ENCODE peak calls at places on chromosomes 2 and 18, in five cellular contexts. One of them, this sample, is unnamed.

GRCh38 chr2:193907561-193907960 is 1712.8 kb upstream of the TMEFF2 start:
- DNase-seq in GM23338: no peak
- DNase-seq in K562: no peak
- DNase-seq in HepG2: no peak
- DNase-seq in GM12878: no peak
- DNase-seq in this sample: no peak

GRCh38 chr2:144521702-144522101 is 1.8 kb upstream of the ZEB2 start:
- DNase-seq in GM23338: no peak
- DNase-seq in HepG2: no peak
- DNase-seq in K562: no peak
- DNase-seq in GM12878: no peak
- DNase-seq in this sample: no peak

GRCh38 chr18:26930630-26931029 is 65.1 kb upstream of the AQP4 start:
- DNase-seq in HepG2: no peak
- DNase-seq in K562: no peak
- DNase-seq in GM23338: no peak
- DNase-seq in GM12878: no peak
- DNase-seq in this sample: no peak

GRCh38 chr2:238898534-238899281 is 50.8 kb downstream of the TWIST2 start:
- DNase-seq in GM12878: no peak
- DNase-seq in HepG2: no peak
- DNase-seq in GM23338: no peak
- DNase-seq in K562: no peak
- DNase-seq in this sample: no peak

GRCh38 chr2:171086352-171087290 is 74.1 kb downstream of the TLK1 start:
- DNase-seq in HepG2: peak
- DNase-seq in GM23338: peak
- DNase-seq in GM12878: peak
- DNase-seq in K562: peak
- DNase-seq in this sample: peak

GRCh38 chr2:105824446-105824845 is 79.7 kb downstream of the NCK2 start:
- DNase-seq in K562: no peak
- DNase-seq in GM12878: no peak
- DNase-seq in HepG2: no peak
- DNase-seq in GM23338: no peak
- DNase-seq in this sample: no peak

GRCh38 chr2:189178726-189179606 is 595 bp downstream of the COL5A2 start:
- DNase-seq in K562: no peak
- DNase-seq in GM12878: no peak
- DNase-seq in HepG2: no peak
- DNase-seq in GM23338: peak
- DNase-seq in this sample: peak

GRCh38 chr2:67514515-67514914 is 117.4 kb downstream of the ETAA1 start:
- DNase-seq in HepG2: no peak
- DNase-seq in K562: no peak
- DNase-seq in GM12878: no peak
- DNase-seq in GM23338: no peak
- DNase-seq in this sample: no peak

GRCh38 chr18:77147418-77147852 is 14.9 kb upstream of the MBP start:
- DNase-seq in GM12878: no peak
- DNase-seq in K562: no peak
- DNase-seq in HepG2: no peak
- DNase-seq in GM23338: no peak
- DNase-seq in this sample: no peak

DNA sequence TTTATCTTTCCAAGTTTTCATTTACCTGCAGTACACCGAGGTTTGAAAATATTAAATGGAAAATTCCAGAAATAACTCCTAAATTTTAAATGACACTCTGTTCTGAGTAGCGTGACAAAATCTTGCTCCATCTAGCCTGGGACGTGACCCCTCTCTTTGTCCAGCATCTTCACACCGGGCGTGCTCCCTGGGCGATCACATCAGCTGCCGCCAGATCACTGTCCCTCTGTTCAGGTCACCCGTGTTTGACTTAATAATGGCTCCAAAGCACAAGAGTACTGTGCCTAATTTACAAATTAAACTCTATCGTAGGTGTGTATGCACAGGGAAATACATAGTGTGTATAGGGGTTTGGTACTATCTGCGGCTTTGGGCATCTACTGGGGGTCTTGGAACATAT is 6.1 kb upstream of the TMEM185B start:
- DNase-seq in GM23338: no peak
- DNase-seq in GM12878: no peak
- DNase-seq in HepG2: no peak
- DNase-seq in K562: no peak
- DNase-seq in this sample: no peak
- TF ChIP-seq JUNB in GM23338: no peak
- TF ChIP-seq JUNB in GM12878: no peak
- TF ChIP-seq JUNB in HepG2: no peak
- TF ChIP-seq JUNB in K562: no peak
- TF ChIP-seq JUNB in this sample: no peak

GRCh38 chr2:45220227-45220626 is 211.0 kb upstream of the SIX2 start:
- DNase-seq in GM23338: no peak
- DNase-seq in GM12878: no peak
- DNase-seq in K562: no peak
- DNase-seq in HepG2: no peak
- DNase-seq in this sample: no peak

GRCh38 chr2:45224996-45225380 is 215.7 kb upstream of the SIX2 start:
- DNase-seq in GM12878: no peak
- DNase-seq in HepG2: no peak
- DNase-seq in GM23338: no peak
- DNase-seq in K562: no peak
- DNase-seq in this sample: no peak

GRCh38 chr2:45227347-45227746 is 218.1 kb upstream of the SIX2 start:
- DNase-seq in K562: no peak
- DNase-seq in GM12878: no peak
- DNase-seq in HepG2: no peak
- DNase-seq in GM23338: no peak
- DNase-seq in this sample: no peak

GRCh38 chr2:45224321-45224995 is 215.2 kb upstream of the SIX2 start:
- DNase-seq in GM23338: no peak
- DNase-seq in GM12878: no peak
- DNase-seq in HepG2: no peak
- DNase-seq in K562: no peak
- DNase-seq in this sample: no peak

DNA sequence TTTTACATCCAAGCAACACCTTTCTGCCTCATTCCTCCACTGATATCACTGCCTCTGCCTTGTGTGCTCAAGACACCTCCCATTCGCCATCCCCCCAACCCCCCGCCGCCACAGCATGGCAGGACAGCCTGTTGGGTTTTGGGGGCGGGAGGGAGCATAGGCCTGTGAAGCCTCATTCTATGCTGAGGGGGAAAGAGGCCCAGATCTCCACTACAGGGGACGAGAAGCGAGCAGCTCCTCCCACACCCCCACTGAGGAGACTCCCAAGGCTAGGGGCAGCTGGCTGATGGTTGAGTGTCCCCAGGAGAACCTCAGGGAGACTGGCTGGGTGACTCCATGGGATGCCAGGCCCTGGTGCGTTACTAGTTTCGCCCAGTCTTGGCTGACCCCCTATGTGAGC is 214.3 kb upstream of the SIX2 start:
- DNase-seq in GM12878: no peak
- DNase-seq in HepG2: no peak
- DNase-seq in K562: no peak
- DNase-seq in GM23338: no peak
- DNase-seq in this sample: no peak
- TF ChIP-seq JUNB in GM12878: no peak
- TF ChIP-seq JUNB in HepG2: no peak
- TF ChIP-seq JUNB in K562: no peak
- TF ChIP-seq JUNB in GM23338: no peak
- TF ChIP-seq JUNB in this sample: no peak

DNA sequence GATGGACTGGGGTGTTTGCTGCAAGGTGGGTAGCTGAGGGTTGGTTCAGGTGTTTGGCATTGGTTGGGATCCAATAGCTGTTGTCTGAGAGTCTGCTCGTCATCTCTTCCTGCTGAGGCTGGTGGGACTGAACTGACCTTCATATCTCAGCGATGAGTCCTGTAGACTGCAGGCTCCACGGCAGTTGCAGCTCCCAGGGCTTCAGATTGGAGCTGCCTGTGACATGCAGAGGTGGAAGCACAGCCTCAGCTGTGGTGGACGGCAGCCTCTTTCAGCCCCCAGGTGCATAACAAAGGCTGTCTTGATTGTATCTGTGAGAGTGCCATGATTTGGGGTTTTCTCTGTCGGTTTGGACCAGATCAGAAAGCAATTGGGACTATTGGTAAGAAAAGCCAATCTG is 3.9 kb upstream of the IL1R2 start:
- DNase-seq in K562: no peak
- DNase-seq in GM23338: no peak
- DNase-seq in HepG2: peak
- DNase-seq in GM12878: no peak
- DNase-seq in this sample: no peak
- TF ChIP-seq JUNB in K562: no peak
- TF ChIP-seq JUNB in GM23338: no peak
- TF ChIP-seq JUNB in HepG2: no peak
- TF ChIP-seq JUNB in GM12878: no peak
- TF ChIP-seq JUNB in this sample: no peak

DNA sequence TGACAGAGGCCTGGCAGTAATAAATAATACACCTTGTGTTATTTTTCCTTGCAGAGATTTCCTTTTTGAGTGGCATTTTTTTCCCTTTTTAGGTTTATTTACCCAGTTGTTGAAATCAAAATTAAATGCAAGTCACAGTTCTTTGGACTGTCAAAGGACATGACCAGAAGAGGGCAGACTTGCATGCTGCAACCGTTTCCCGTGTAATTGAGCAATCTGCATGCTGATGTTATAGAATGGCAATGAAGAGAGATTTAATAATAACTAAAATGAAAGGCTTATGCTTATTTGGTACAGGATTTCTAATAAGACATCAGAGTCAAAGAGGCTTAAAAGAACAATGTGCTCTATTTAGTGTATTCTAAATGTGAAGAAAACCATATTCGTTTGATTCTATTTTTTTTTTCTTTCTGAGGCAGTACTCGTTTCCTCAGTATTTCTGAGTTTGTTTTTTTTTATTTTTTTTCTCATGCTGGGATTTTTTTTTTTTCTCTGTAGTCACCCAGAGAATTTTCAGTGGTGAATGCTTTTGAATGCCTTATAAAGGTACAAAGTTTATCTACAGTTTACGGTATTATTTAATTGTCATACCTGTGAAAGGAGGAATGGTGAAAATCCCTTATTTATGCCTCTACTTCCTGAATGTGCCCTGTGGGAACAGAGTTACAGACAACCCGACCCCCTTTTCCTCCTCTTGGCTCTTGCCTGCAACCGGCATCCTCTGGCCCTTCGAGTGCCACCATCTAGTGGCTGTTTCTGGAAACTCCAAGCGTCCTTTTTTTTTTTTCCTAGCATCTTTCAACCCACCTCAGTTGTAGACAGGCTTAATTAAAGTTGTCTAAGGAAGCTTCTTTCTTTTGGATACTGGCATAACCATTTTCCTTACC is 368.5 kb downstream of the LRRTM1 start:
- DNase-seq in GM23338: peak
- DNase-seq in GM12878: no peak
- DNase-seq in HepG2: peak
- DNase-seq in K562: peak
- DNase-seq in this sample: peak
- TF ChIP-seq JUNB in GM23338: no peak
- TF ChIP-seq JUNB in GM12878: no peak
- TF ChIP-seq JUNB in HepG2: no peak
- TF ChIP-seq JUNB in K562: no peak
- TF ChIP-seq JUNB in this sample: no peak

GRCh38 chr2:61536723-61537581 is 1.2 kb downstream of the XPO1 start:
- DNase-seq in GM12878: peak
- DNase-seq in HepG2: peak
- DNase-seq in K562: peak
- DNase-seq in GM23338: peak
- DNase-seq in this sample: peak
- TF ChIP-seq JUNB in GM12878: no peak
- TF ChIP-seq JUNB in HepG2: no peak
- TF ChIP-seq JUNB in K562: no peak
- TF ChIP-seq JUNB in GM23338: no peak
- TF ChIP-seq JUNB in this sample: no peak

GRCh38 chr2:260507-261161 is 3.2 kb downstream of the SH3YL1 start:
- DNase-seq in HepG2: peak
- DNase-seq in GM23338: no peak
- DNase-seq in GM12878: no peak
- DNase-seq in K562: no peak
- DNase-seq in this sample: no peak

GRCh38 chr2:263022-263738 is 652 bp downstream of the SH3YL1 start:
- DNase-seq in K562: no peak
- DNase-seq in HepG2: no peak
- DNase-seq in GM12878: no peak
- DNase-seq in GM23338: no peak
- DNase-seq in this sample: no peak

GRCh38 chr2:259789-260331 is 4.0 kb downstream of the SH3YL1 start:
- DNase-seq in GM12878: no peak
- DNase-seq in HepG2: no peak
- DNase-seq in GM23338: no peak
- DNase-seq in K562: no peak
- DNase-seq in this sample: no peak

GRCh38 chr2:263774-264492 is at the start of gene SH3YL1:
- DNase-seq in K562: no peak
- DNase-seq in HepG2: no peak
- DNase-seq in GM23338: peak
- DNase-seq in GM12878: no peak
- DNase-seq in this sample: peak

GRCh38 chr2:262117-262516 is 1.7 kb downstream of the SH3YL1 start:
- DNase-seq in GM12878: no peak
- DNase-seq in K562: no peak
- DNase-seq in HepG2: peak
- DNase-seq in GM23338: no peak
- DNase-seq in this sample: no peak
- TF ChIP-seq JUNB in GM12878: no peak
- TF ChIP-seq JUNB in K562: no peak
- TF ChIP-seq JUNB in HepG2: no peak
- TF ChIP-seq JUNB in GM23338: no peak
- TF ChIP-seq JUNB in this sample: no peak

This sample was measured in A549.